ENCODE peak calls at places on chromosomes 12 and 14, in five cellular contexts. Z is lower leg skin, I is foreskin fibroblast, M is kidney, P is RWPE1. N is an unnamed sample.

GRCh38 chr14:78170203-78170602 is at the start of gene NRXN3:
- DNase-seq in M (no peak), P (no peak), Z (peak), I (no peak), N (no peak)

GRCh38 chr14:54771411-54772027 is 131.1 kb downstream of the GCH1 start:
- DNase-seq in M (peak), I (no peak), P (no peak), Z (peak), N (no peak)

GRCh38 chr12:120142231-120142877 is 25.8 kb upstream of the RAB35 start:
- DNase-seq in Z (no peak), I (no peak), M (peak), P (no peak), N (no peak)

GRCh38 chr12:4288296-4289019 is 14.9 kb downstream of the CCND2 start:
- DNase-seq in I (no peak), Z (no peak), P (no peak), M (no peak), N (no peak)

GRCh38 chr14:52852810-52853521 is 61.6 kb upstream of the GNPNAT1 start:
- DNase-seq in I (no peak), M (no peak), P (no peak), Z (no peak), N (no peak)

GRCh38 chr14:68439741-68440140 is 353.1 kb downstream of the ZFP36L1 start:
- DNase-seq in Z (no peak), I (no peak), P (no peak), M (no peak), N (no peak)

GRCh38 chr14:33950320-33951182 is at the start of gene EGLN3:
- DNase-seq in M (peak), P (peak), Z (peak), I (peak), N (no peak)

GRCh38 chr14:105646175-105646574 is 119.8 kb downstream of the TMEM121 start:
- DNase-seq in Z (peak), M (peak), P (no peak), I (no peak), N (peak)

GRCh38 chr12:50221228-50222008 is 54.2 kb upstream of the CERS5 start:
- DNase-seq in Z (no peak), M (no peak), P (no peak), I (peak), N (no peak)

GRCh38 chr12:104063712-104064030 is 660 bp upstream of the HCFC2 start:
- DNase-seq in P (no peak), Z (peak), M (no peak), I (no peak), N (no peak)

GRCh38 chr12:64392221-64392620 is 1.7 kb upstream of the C12orf56 start:
- DNase-seq in M (no peak), Z (no peak), P (peak), I (peak), N (no peak)

DNA sequence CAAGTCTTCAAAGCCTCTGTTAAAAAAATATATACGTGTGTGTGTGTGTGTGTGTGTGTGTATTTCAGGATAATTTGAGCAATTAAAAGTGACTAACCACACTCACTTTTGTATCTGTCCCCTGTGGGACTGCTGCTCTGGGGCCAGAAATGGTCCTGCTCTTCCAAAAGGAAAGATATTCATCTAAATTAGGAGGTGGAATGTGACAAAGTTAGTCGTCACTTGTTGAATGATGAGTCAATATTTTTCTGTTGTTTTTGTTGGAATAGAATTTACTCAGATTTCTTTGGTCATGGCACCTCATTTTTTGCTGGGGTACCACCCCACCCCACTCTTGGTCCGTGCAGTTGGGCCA is 576.8 kb upstream of the TBX3 start:
- DNase-seq in P (no peak), Z (no peak), I (no peak), M (no peak), N (no peak)
- TF ChIP-seq CTCF in P (no peak), Z (no peak), I (no peak), M (no peak), N (no peak)

GRCh38 chr12:56880416-56881035 is 53.7 kb downstream of the SDR9C7 start:
- DNase-seq in P (no peak), I (no peak), Z (no peak), M (no peak), N (no peak)

GRCh38 chr12:56873382-56873781 is 60.8 kb downstream of the SDR9C7 start:
- DNase-seq in I (no peak), Z (no peak), P (no peak), M (no peak), N (no peak)

GRCh38 chr12:56874821-56875220 is 59.4 kb downstream of the SDR9C7 start:
- DNase-seq in Z (no peak), I (no peak), M (no peak), P (no peak), N (no peak)

GRCh38 chr12:56877195-56878009 is 56.8 kb downstream of the SDR9C7 start:
- DNase-seq in Z (no peak), I (no peak), M (no peak), P (no peak), N (no peak)

DNA sequence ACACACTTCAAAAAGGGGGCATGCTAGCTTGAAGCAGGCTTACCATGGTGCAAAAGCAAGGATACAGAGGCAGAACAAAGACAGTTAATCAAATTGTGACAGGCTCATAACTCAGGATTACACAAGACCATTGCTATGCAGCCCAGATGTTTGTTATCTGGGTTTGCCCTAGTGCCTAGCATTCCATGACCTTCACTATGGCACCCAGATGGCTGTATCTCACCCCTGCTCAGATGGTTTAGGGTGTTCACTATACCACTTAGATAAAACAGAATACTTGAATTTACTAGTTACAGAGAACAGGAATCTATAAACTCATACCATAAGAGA is 56.2 kb downstream of the SDR9C7 start:
- DNase-seq in I (no peak), P (no peak), Z (no peak), M (no peak), N (no peak)
- TF ChIP-seq CTCF in I (no peak), P (no peak), Z (no peak), M (no peak), N (no peak)

GRCh38 chr12:115956674-115957073 is 320.8 kb downstream of the MED13L start:
- DNase-seq in P (no peak), M (no peak), I (no peak), Z (no peak), N (no peak)

GRCh38 chr12:115963030-115963480 is 314.4 kb downstream of the MED13L start:
- DNase-seq in Z (no peak), I (peak), P (no peak), M (no peak), N (no peak)

GRCh38 chr12:115964214-115964613 is 313.3 kb downstream of the MED13L start:
- DNase-seq in I (no peak), P (no peak), Z (no peak), M (no peak), N (no peak)

GRCh38 chr12:115964626-115965025 is 312.9 kb downstream of the MED13L start:
- DNase-seq in M (no peak), Z (no peak), P (no peak), I (no peak), N (no peak)

GRCh38 chr12:115960868-115961802 is 316.4 kb downstream of the MED13L start:
- DNase-seq in Z (no peak), I (no peak), M (no peak), P (no peak), N (no peak)
- TF ChIP-seq CTCF in Z (no peak), I (no peak), M (no peak), P (no peak), N (no peak)

DNA sequence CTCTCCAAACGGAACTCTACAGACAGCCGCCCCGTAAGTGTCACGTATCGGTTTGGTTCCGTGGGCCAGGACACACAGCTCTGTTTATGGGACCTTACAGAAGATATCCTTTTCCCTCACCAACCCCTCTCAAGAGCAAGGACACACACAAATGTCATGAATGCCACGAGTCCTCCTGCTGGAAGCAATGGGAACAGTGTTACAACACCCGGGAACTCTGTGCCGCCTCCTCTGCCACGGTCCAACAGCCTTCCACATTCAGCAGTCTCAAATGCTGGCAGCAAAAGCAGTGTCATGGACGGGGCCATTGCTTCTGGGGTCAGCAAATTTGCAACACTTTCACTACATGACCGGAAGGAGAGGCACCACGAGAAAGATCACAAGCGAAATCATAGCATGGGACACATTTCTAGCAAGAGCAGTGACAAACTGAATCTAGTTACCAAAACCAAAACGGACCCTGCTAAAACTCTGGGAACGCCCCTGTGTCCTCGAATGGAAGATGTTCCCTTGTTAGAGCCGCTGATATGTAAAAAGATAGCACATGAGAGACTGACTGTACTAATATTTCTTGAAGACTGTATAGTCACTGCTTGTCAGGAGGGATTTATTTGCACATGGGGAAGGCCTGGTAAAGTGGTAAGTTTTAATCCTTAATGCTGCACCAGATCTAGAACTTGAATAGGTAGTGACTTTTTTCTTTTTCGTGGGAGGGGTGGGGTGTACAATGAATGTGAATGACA is 69.7 kb downstream of the WDR20 start:
- DNase-seq in Z (no peak), P (peak), M (peak), I (peak), N (no peak)
- TF ChIP-seq CTCF in Z (no peak), P (no peak), M (peak), I (peak), N (peak)

DNA sequence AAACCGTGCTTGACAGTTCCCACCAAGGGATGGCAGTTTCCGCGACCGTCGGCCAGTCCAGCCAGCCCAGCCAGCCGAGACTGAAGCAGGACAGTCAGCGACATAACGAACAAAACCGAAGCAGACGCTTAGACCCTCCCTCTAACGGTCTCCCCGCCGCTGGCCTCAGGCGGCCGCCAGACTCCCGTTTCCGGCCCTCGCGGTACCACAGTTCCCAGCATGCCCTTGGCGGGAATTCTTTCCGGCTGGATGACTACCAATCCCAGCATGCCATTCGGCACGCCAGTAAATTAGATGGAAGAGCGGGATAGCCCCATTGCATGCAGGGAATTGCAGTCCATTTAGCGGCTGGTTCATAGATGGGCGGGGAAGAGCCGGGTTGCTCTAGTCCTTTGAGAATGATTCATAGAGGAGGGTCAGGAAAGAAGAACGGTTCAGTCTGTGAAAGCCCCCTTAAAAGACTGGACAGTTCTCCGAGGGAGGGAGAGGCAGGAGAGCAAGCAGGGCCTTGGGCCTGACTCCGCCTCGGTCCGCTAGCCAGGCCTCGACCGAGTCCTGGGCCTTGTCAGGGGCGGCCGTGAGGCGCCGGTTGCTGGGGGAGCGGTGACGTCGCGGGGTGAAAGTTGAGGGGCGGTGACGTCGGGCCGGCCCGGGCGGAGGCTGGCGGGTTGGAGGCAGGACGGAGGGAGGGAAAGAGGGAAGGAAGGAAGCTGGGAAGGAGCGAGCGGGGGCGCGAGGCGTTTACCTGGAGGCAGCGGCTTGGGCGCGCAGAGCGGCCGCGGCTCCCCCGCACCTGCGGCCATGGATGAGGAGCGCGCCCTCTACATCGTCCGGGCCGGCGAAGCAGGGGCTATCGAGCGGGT is at the start of gene RIC8B:
- DNase-seq in M (peak), Z (peak), P (peak), I (peak), N (peak)
- TF ChIP-seq CTCF in M (no peak), Z (no peak), P (no peak), I (no peak), N (no peak)

GRCh38 chr12:55743131-55743921 is 404 bp downstream of the GDF11 start:
- DNase-seq in I (peak), Z (peak), P (peak), M (peak), N (no peak)
- TF ChIP-seq CTCF in I (no peak), Z (no peak), P (no peak), M (peak), N (peak)

GRCh38 chr14:71070169-71070568 is 162.9 kb downstream of the PCNX1 start:
- DNase-seq in P (peak), M (no peak), Z (no peak), I (peak), N (no peak)

GRCh38 chr14:71076472-71076871 is 169.2 kb downstream of the PCNX1 start:
- DNase-seq in P (peak), Z (no peak), M (no peak), I (no peak), N (no peak)

DNA sequence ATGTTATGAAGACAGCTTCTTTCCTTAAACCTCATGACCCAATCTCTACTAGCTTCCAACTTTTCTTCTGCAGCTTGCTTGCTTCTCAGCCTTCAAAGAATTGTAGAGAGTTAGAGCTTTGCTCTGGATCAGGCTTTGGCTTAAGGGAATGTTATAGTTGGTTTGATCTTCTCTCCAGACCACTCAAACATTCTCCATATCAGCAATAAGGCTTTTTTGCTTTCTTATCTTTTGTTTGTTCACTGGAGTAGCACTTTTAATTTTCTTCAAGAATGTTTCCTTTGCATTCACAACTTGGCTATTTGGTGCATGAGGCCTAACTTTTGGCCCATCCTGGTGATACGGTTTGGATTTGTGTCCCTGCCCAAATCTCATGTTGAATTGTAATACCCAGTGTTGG is 163.8 kb downstream of the PCNX1 start:
- DNase-seq in Z (no peak), M (no peak), P (no peak), I (no peak), N (no peak)
- TF ChIP-seq CTCF in Z (no peak), M (no peak), P (no peak), I (no peak), N (no peak)

GRCh38 chr12:89985935-89986334 is 277.3 kb upstream of the ATP2B1 start:
- DNase-seq in I (no peak), P (no peak), Z (no peak), M (no peak), N (no peak)

GRCh38 chr12:89991807-89992206 is 283.2 kb upstream of the ATP2B1 start:
- DNase-seq in I (no peak), P (no peak), Z (no peak), M (no peak), N (no peak)

GRCh38 chr12:89988156-89988555 is 279.5 kb upstream of the ATP2B1 start:
- DNase-seq in Z (no peak), I (peak), M (no peak), P (no peak), N (no peak)

GRCh38 chr12:89984846-89985245 is 276.2 kb upstream of the ATP2B1 start:
- DNase-seq in I (no peak), Z (no peak), M (peak), P (no peak), N (no peak)

GRCh38 chr12:89988556-89988955 is 279.9 kb upstream of the ATP2B1 start:
- DNase-seq in M (no peak), Z (no peak), I (no peak), P (no peak), N (no peak)
- TF ChIP-seq CTCF in M (no peak), Z (no peak), I (no peak), P (no peak), N (no peak)

GRCh38 chr14:64825006-64825405 is 54.7 kb downstream of the SPTB start:
- DNase-seq in M (no peak), Z (peak), P (no peak), I (no peak), N (no peak)

GRCh38 chr14:64826333-64826732 is 53.4 kb downstream of the SPTB start:
- DNase-seq in I (no peak), Z (no peak), M (no peak), P (no peak), N (no peak)

GRCh38 chr14:64828096-64828495 is 51.6 kb downstream of the SPTB start:
- DNase-seq in Z (peak), M (no peak), I (no peak), P (no peak), N (no peak)

GRCh38 chr14:64825498-64825897 is 54.2 kb downstream of the SPTB start:
- DNase-seq in I (no peak), Z (peak), M (no peak), P (no peak), N (no peak)

DNA sequence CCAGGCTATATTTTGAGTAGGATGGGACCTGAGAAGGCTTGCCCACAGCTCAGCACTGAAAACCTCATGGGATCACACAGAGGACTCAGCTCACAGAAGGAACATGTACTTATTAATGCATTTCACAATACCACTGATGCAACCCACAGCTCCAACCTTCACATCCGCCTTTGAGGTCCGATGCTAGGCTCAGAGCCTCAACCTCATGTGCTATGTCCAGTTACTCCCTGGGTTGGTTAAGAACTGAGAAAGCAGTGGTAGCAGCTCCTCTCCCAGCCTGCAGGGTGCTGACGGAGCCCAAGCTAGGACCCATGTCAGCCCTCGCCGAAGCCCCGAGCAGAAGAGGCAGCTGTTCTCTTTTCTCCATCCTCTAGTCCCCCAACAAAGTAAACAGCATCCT is 52.9 kb downstream of the SPTB start:
- DNase-seq in P (no peak), M (no peak), Z (peak), I (no peak), N (no peak)
- TF ChIP-seq CTCF in P (no peak), M (no peak), Z (no peak), I (no peak), N (no peak)

N was measured in chondrocyte.